ENCODE peak calls at places on chromosomes 11 and 22, in ten cellular contexts. W is fibroblast of mammary gland, N is tibial artery, C is dorsolateral prefrontal cortex, G is left lung, X is uterus, O is MM.1S, M is brain microvascular endothelial cell, H is tibial nerve, L is fibroblast of lung. U is an unnamed sample.

GRCh38 chr11:72570893-72571741 is 103.1 kb downstream of the PDE2A start:
- DNase-seq in O (no peak), X (no peak), C (no peak), L (no peak), W (no peak), G (no peak), H (no peak), M (no peak), N (peak), U (no peak)

GRCh38 chr11:95585071-95585751 is 204.4 kb downstream of the FAM76B start:
- DNase-seq in H (no peak), M (peak), X (no peak), N (no peak), O (no peak), C (no peak), W (peak), L (peak), G (no peak), U (peak)

GRCh38 chr11:8834379-8834778 is 76.6 kb upstream of the AKIP1 start:
- DNase-seq in L (peak), H (no peak), G (no peak), N (no peak), X (no peak), C (no peak), M (no peak), W (no peak), O (no peak), U (no peak)

GRCh38 chr11:26088391-26088790 is 243.5 kb upstream of the ANO3 start:
- DNase-seq in W (peak), M (no peak), X (no peak), N (no peak), G (no peak), H (no peak), O (no peak), C (no peak), L (peak), U (peak)

GRCh38 chr11:63802637-63803414 is 10.4 kb upstream of the SPINDOC start:
- DNase-seq in L (peak), X (no peak), C (no peak), W (peak), N (no peak), M (peak), H (no peak), O (no peak), G (no peak), U (no peak)

GRCh38 chr11:34926101-34926830 is 9.8 kb downstream of the PDHX start:
- DNase-seq in O (peak), W (peak), N (no peak), H (no peak), G (no peak), L (peak), X (no peak), M (peak), C (no peak), U (peak)

GRCh38 chr11:65355776-65356393 is 1.3 kb downstream of the TIGD3 start:
- DNase-seq in G (peak), O (no peak), W (peak), H (no peak), L (no peak), C (peak), X (peak), M (peak), N (peak), U (peak)

GRCh38 chr11:122207505-122207904 is 91.5 kb upstream of the BLID start:
- DNase-seq in L (peak), W (peak), O (no peak), M (peak), X (peak), N (no peak), C (no peak), G (no peak), H (no peak), U (peak)

GRCh38 chr11:11483622-11484021 is 130.6 kb upstream of the CSNK2A3 start:
- DNase-seq in G (no peak), X (no peak), N (no peak), M (no peak), O (no peak), H (no peak), W (no peak), C (no peak), L (peak), U (no peak)

GRCh38 chr11:72483412-72484186 is 49.3 kb upstream of the CLPB start:
- DNase-seq in G (no peak), C (no peak), M (peak), X (no peak), W (peak), O (peak), L (peak), N (no peak), H (no peak), U (peak)

GRCh38 chr11:117492578-117493251 is 165.1 kb downstream of the CEP164 start:
- DNase-seq in N (no peak), M (no peak), X (no peak), L (no peak), G (no peak), H (no peak), O (no peak), C (peak), W (no peak), U (no peak)

GRCh38 chr11:23555085-23555484 is 694.8 kb upstream of the CCDC179 start:
- DNase-seq in W (peak), L (peak), H (no peak), M (peak), G (no peak), X (no peak), N (no peak), O (no peak), C (no peak), U (peak)

GRCh38 chr22:39349967-39350802 is at the start of gene SYNGR1:
- DNase-seq in X (peak), N (no peak), C (no peak), W (no peak), L (no peak), G (peak), O (no peak), M (no peak), H (no peak), U (no peak)

GRCh38 chr22:35838849-35839646 is 121.4 kb downstream of the APOL5 start:
- DNase-seq in N (peak), W (peak), M (peak), L (peak), C (no peak), H (peak), O (no peak), G (no peak), X (peak), U (peak)

GRCh38 chr11:63835156-63835540 is 3.8 kb upstream of the MARK2 start:
- DNase-seq in W (no peak), M (no peak), C (no peak), G (peak), N (no peak), X (no peak), O (no peak), H (no peak), L (no peak), U (no peak)

GRCh38 chr11:118998822-118999221 is 884 bp downstream of the CENATAC start:
- DNase-seq in X (no peak), G (no peak), O (no peak), N (no peak), M (peak), C (no peak), W (peak), L (peak), H (no peak), U (peak)

GRCh38 chr11:119000906-119001305 is 3.0 kb downstream of the CENATAC start:
- DNase-seq in O (no peak), C (no peak), M (no peak), X (no peak), W (peak), H (no peak), L (peak), G (no peak), N (no peak), U (no peak)

GRCh38 chr11:118997627-118998387 is at the start of gene CENATAC:
- DNase-seq in N (peak), C (peak), G (peak), X (peak), L (peak), W (peak), M (peak), O (peak), H (peak), U (peak)

GRCh38 chr11:118998388-118998717 is 415 bp downstream of the CENATAC start:
- DNase-seq in O (no peak), H (no peak), M (no peak), G (no peak), C (no peak), W (no peak), N (no peak), L (no peak), X (no peak), U (peak)

DNA sequence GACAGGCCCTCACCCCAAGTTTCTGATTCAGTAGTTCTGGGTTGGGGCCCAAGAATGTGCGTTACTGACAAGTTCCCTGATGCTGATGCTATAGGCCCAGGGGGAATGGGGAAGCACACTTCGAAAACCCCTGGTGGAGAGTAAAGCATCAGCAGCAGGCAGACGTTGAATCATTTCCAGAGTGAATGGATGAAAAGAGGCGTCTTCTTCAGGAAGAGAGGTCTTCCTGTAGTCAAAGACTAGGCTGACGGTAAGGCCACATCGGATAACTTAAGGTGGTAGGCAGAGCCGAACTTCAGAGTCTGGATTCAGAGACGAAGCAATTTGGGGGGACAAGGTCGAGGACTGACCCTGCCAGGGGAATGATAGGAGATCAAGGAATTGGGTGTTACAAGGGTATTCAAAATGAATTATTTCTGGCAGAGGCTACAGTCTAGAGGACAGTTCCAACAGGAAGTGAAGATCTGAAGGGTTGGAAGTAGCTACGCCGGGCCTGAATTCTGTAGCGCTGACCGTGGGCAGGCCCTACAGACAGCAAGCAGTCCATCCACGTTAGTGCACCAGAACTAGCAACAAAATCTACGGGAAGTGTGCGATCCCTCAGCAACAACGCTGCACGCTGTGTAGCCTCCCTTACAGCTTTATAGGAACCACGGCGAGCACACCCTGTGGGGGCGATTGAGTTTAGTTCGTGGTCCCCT is 862 bp upstream of the CENATAC start:
- DNase-seq in M (no peak), O (peak), X (no peak), C (no peak), N (no peak), G (no peak), H (no peak), W (peak), L (peak), U (peak)
- TF ChIP-seq CTCF in M (peak), O (peak), X (no peak), C (no peak), N (peak), G (no peak), H (no peak), W (peak), L (peak), U (peak)

GRCh38 chr22:22185217-22185616 is 59.4 kb upstream of the VPREB1 start:
- DNase-seq in W (no peak), G (no peak), C (no peak), H (no peak), L (no peak), M (no peak), O (no peak), X (no peak), N (no peak), U (no peak)
- H3K4me3 ChIP-seq in W (no peak), G (no peak), C (no peak), H (no peak), L (no peak), M (no peak), O (no peak), X (no peak), N (no peak), U (no peak)

DNA sequence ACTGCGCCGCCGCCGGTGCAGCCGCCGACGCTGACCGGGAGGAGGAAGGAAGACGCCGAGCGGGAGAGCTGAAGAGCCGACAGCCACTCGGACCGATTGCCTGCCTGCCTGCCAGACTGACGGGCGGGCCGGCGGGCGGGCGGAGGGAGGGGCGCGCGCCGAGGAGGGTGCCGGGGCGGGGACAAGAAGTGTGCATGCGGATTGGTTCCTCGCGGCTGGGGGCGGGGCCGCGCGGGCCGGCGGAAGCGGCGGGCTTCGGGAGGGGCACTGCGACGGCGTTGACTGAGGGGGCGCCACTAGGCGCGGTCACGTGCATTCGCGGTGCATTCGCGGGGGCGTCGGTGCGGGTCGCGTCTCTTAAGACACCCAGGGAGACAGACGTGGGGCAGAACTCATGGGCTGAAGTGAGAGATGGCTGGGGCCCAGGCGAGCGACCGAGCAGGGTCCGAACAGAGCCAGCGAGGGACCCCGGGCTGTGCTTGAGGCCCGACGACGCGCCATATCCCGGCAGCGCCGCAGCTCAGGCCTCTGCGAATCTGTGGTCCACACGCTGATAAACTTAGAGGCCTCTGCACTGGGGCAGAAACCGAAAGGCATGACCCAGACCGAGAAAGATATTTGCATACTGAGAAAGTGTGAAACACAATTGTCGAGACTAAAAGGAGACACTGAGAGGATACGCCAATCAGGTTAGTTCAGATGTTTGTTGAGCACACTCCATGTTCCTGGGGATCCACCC is at the start of gene MAPK1:
- DNase-seq in X (peak), N (peak), M (peak), C (peak), H (peak), L (peak), O (peak), W (peak), G (peak), U (peak)
- TF ChIP-seq CTCF in X (no peak), N (peak), M (peak), C (peak), H (peak), L (peak), O (peak), W (no peak), G (peak), U (peak)

GRCh38 chr11:94449437-94449836 is 44.2 kb downstream of the MRE11 start:
- DNase-seq in L (peak), X (no peak), H (no peak), M (peak), C (no peak), W (peak), G (no peak), N (no peak), O (no peak), U (peak)

GRCh38 chr11:94445641-94446040 is 44.4 kb upstream of the GPR83 start:
- DNase-seq in W (no peak), H (no peak), M (no peak), C (no peak), G (no peak), X (no peak), L (no peak), N (no peak), O (no peak), U (no peak)

GRCh38 chr11:94449029-94449428 is 44.6 kb downstream of the MRE11 start:
- DNase-seq in W (no peak), O (no peak), M (no peak), H (no peak), C (no peak), X (no peak), G (no peak), N (no peak), L (no peak), U (no peak)

GRCh38 chr11:94452988-94453387 is 40.7 kb downstream of the MRE11 start:
- DNase-seq in L (no peak), N (no peak), G (no peak), M (no peak), H (no peak), W (no peak), X (no peak), O (no peak), C (no peak), U (no peak)

DNA sequence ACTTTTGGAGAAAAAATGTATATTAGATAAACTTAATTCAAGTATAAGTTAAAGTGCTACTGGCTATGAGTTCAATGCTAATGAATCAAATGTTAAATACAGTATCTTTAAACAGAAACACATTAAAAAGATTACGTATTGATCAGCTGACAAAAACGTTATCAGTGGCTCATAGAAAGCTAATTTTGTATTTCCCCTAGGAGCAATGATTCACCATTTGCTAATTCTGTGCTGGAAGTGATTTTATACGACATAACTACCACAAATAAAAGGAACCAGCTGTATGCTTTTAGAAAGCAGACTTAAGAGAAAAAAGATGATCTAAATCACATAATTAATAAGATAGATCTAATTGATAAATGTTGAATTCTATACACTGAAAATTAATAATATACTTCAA is 43.6 kb downstream of the MRE11 start:
- DNase-seq in X (no peak), M (no peak), G (no peak), H (no peak), N (no peak), W (peak), C (no peak), L (peak), O (no peak), U (peak)
- H3K4me3 ChIP-seq in X (no peak), M (no peak), G (no peak), H (no peak), N (no peak), W (no peak), C (no peak), L (no peak), O (no peak), U (no peak)

GRCh38 chr22:43270314-43270908 is 72.8 kb downstream of the SCUBE1 start:
- DNase-seq in M (no peak), L (no peak), H (no peak), C (no peak), O (peak), W (no peak), G (no peak), X (no peak), N (no peak), U (no peak)
- TF ChIP-seq CTCF in M (peak), L (no peak), H (no peak), C (no peak), O (peak), W (no peak), G (no peak), X (no peak), N (no peak), U (no peak)

DNA sequence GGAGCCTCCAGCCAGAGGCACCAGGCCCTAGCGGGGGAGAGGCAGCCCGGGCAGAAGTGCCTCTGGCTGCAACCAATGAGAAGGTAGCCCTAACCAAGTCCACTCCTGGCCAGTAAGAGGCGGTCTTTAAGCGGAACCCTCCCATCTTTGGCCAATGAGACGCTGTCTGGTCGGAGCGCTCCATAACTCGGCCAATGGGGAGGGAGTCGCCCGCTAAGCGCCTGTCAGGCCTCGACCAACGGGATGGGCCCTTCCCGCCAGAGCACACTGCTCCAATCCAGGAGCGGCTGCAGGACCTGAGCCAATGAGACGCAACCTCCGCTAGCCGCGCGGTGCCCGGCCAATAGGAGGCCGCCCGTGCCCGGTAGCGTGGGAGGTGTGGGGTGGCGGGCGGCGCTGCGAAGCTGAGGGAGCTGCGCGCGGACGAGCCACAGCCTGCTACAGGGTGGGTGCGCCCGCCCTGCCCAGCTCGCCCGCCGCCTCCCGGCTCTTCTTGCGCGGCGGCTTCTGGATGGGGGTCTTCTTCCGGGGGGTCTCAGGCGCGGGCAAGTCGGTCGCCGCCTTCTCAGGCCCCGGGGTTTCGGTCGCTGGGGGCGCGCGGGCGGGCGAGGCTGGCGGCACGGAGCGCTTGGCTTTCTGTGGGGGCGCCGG is 12.6 kb downstream of the SCARF2 start:
- DNase-seq in C (peak), N (no peak), L (no peak), W (peak), X (peak), H (no peak), O (no peak), G (peak), M (peak), U (peak)
- H3K4me3 ChIP-seq in C (no peak), N (no peak), L (no peak), W (no peak), X (no peak), H (no peak), O (no peak), G (no peak), M (no peak), U (no peak)

GRCh38 chr11:14617241-14618027 is 26.2 kb upstream of the PDE3B start:
- DNase-seq in C (no peak), M (no peak), W (no peak), L (peak), O (no peak), X (no peak), N (no peak), G (no peak), H (no peak), U (no peak)
- TF ChIP-seq CTCF in C (no peak), M (no peak), W (no peak), L (no peak), O (no peak), X (no peak), N (no peak), G (no peak), H (no peak), U (no peak)

GRCh38 chr22:28736296-28737155 is 5.1 kb downstream of the CHEK2 start:
- DNase-seq in W (no peak), C (no peak), H (no peak), M (no peak), N (no peak), G (no peak), O (no peak), L (no peak), X (no peak), U (no peak)
- H3K4me3 ChIP-seq in W (no peak), C (no peak), H (no peak), M (no peak), N (no peak), G (no peak), O (no peak), L (no peak), X (no peak), U (no peak)